ENCODE peak calls at places on chromosomes 11 and 22, in nine cellular contexts. A is uterus, D is body of pancreas, N is sigmoid colon, M is ovary, Q is cardiac muscle cell, V is lower lobe of right lung, B is BE2C, P is keratinocyte. S is an unnamed sample. For H3K36me3, the result is how much of the 10 kb centered on the place peaks cover.

GRCh38 chr11:18171377-18172000 is 1.1 kb upstream of the MRGPRX4 start:
- DNase-seq in A (no peak), D (no peak), N (no peak), M (no peak), Q (peak), V (no peak), B (peak), P (no peak), S (no peak)

GRCh38 chr11:58028687-58029411 is 1.9 kb upstream of the OR6Q1 start:
- DNase-seq in A (peak), D (peak), N (no peak), M (no peak), Q (no peak), V (no peak), B (no peak), P (no peak), S (no peak)

GRCh38 chr11:121235057-121235456 is 57.5 kb upstream of the SC5D start:
- DNase-seq in A (no peak), D (no peak), N (no peak), M (no peak), Q (no peak), V (no peak), B (no peak), P (no peak), S (no peak)

GRCh38 chr11:126115820-126116319 is 53.2 kb upstream of the CDON start:
- DNase-seq in A (peak), D (peak), N (peak), M (peak), Q (no peak), V (peak), B (peak), P (no peak), S (peak)

GRCh38 chr11:112784323-112785073 is 176.7 kb upstream of the NCAM1 start:
- DNase-seq in A (peak), D (peak), N (peak), M (peak), Q (peak), V (no peak), B (peak), P (no peak), S (peak)

GRCh38 chr22:45475876-45476514 is 26.7 kb upstream of the FBLN1 start:
- DNase-seq in A (no peak), D (no peak), N (no peak), M (no peak), Q (no peak), V (peak), B (no peak), P (no peak), S (no peak)

GRCh38 chr22:45162531-45162930 is 1.2 kb upstream of the NUP50 start:
- DNase-seq in A (no peak), D (no peak), N (no peak), M (no peak), Q (no peak), V (no peak), B (no peak), P (no peak), S (peak)

GRCh38 chr22:20652582-20652981 is 121.3 kb upstream of the SERPIND1 start:
- DNase-seq in A (no peak), D (no peak), N (no peak), M (no peak), Q (no peak), V (no peak), B (no peak), P (no peak), S (no peak)

GRCh38 chr11:110797453-110797852 is 85.2 kb upstream of the ARHGAP20 start:
- DNase-seq in A (no peak), D (no peak), N (no peak), M (no peak), Q (no peak), V (no peak), B (no peak), P (no peak), S (peak)

GRCh38 chr11:100876826-100877545 is 189.9 kb downstream of the ARHGAP42 start:
- DNase-seq in A (no peak), D (no peak), N (no peak), M (no peak), Q (no peak), V (no peak), B (no peak), P (no peak), S (no peak)

GRCh38 chr22:39808087-39808486 is 85.5 kb downstream of the ENTHD1 start:
- DNase-seq in A (no peak), D (no peak), N (no peak), M (no peak), Q (no peak), V (no peak), B (peak), P (no peak), S (peak)

GRCh38 chr22:17342361-17342760 is 26.9 kb upstream of the CECR2 start:
- DNase-seq in A (no peak), D (no peak), N (no peak), M (no peak), Q (no peak), V (no peak), B (no peak), P (no peak), S (no peak)

GRCh38 chr11:2385156-2386151 is 8.3 kb downstream of the CD81 start:
- DNase-seq in A (peak), D (no peak), N (no peak), M (no peak), Q (no peak), V (no peak), B (no peak), P (no peak), S (no peak)

GRCh38 chr11:65185166-65185565 is 3.4 kb downstream of the CAPN1 start:
- DNase-seq in A (no peak), D (no peak), N (no peak), M (peak), Q (no peak), V (no peak), B (no peak), P (no peak), S (no peak)
- H3K36me3 ChIP-seq in A (under half), D (under half), N (under half), M (under half), Q (under half), V (half or more), B (under half), P (half or more), S (under half)

DNA sequence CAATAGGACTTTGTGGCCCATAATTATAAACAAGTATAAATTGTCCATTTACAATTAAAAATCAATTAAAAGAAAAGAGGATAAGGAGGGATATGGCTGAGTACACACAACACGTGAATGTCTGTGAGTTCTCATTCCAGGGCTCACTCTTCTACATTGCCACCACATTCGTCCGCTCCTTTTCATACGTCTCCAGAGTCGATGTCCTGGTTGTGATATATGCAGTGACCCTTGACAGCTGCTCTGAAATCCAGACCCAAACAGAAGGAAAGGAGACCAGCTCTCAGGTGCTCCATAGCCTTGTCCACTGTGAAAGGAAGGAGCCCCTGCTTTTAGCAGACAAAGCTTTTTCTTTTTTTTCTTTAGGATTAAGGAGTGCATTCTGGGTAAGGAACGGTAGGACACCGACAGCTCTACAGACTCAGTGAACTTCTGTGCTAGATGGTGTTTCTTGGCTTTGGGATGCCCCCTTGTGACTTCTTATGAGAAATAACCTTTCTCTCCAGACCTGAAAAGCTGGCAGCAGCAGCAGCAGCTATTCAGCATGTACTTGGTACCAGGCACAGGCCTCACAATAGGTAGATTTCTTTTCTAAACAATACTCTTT is 19.7 kb upstream of the DNAJB13 start:
- DNase-seq in A (no peak), D (peak), N (no peak), M (no peak), Q (peak), V (no peak), B (peak), P (no peak), S (no peak)
- TF ChIP-seq CTCF in A (no peak), D (no peak), N (peak), M (no peak), Q (peak), V (no peak), B (peak), P (peak), S (peak)

GRCh38 chr11:61956191-61957027 is 6.3 kb downstream of the BEST1 start:
- DNase-seq in A (peak), D (no peak), N (peak), M (peak), Q (no peak), V (no peak), B (no peak), P (no peak), S (no peak)
- H3K4me3 ChIP-seq in A (no peak), D (no peak), N (peak), M (peak), Q (no peak), V (peak), B (no peak), P (no peak), S (no peak)

GRCh38 chr11:108233277-108233945 is 10.5 kb downstream of the ATM start:
- DNase-seq in A (no peak), D (no peak), N (no peak), M (no peak), Q (no peak), V (no peak), B (no peak), P (no peak), S (no peak)
- H3K36me3 ChIP-seq in A (under half), D (under half), N (under half), M (under half), Q (under half), V (half or more), B (under half), P (under half), S (under half)

GRCh38 chr11:123151366-123151765 is 43.7 kb downstream of the CLMP start:
- DNase-seq in A (no peak), D (no peak), N (no peak), M (no peak), Q (no peak), V (no peak), B (no peak), P (no peak), S (no peak)
- TF ChIP-seq CTCF in A (no peak), D (no peak), N (no peak), M (no peak), Q (no peak), V (no peak), B (no peak), P (no peak), S (no peak)

DNA sequence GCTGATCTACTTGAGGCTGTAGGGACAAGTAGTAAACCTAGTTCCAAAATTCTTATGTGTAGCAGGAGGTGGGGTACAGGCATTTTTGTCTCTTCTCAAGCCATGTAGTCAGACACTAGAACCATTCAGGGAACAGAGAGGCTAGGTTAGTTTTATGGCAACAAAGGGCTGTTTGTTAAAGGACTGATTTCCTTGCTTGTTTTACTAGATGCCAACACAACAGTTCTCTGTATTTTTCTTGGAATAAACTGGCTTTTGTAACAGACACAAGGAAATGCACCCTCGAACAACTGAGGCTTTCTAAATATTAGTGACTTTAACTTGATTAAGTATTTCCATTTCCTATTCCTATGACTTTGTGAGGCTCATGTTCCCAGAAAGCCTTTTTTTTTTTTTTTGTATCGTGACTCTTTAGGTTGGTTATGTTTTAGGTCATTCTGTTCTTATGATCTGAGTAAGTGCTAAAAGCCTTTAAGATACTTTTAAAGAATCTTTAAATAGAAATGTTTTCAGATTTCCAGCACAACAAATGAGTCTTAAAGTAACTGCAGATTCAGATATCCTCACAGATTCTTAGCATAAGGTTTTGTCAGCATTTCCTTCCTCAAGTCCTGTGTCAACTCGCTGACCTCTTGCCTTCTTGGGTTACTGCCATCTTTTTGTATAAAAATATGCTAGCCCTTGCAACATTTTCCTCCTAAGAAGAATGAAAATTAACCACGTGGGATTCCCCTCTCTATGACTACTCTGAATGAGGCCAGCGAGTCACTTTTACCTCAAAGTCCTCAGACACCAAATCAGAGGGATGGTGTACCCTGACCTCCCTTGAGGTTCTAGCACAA is 92.5 kb downstream of the CCDC83 start:
- DNase-seq in A (peak), D (no peak), N (no peak), M (peak), Q (no peak), V (no peak), B (no peak), P (no peak), S (no peak)
- H3K4me3 ChIP-seq in A (no peak), D (no peak), N (no peak), M (no peak), Q (no peak), V (no peak), B (no peak), P (no peak), S (no peak)

S was measured in transverse colon.